ENCODE peak calls at places on chromosome 20, in nine cellular contexts. One of them, this sample, is unnamed.

GRCh38 chr20:37902504-37903313 is at the start of gene VSTM2L:
- DNase-seq in hypothalamus: peak
- DNase-seq in central memory CD4-positive, alpha-beta T cell: no peak
- DNase-seq in NCI-H2081 treated with DMSO at 0.1 percent for 48 hours: no peak
- DNase-seq in H54: no peak
- DNase-seq in LoVo: no peak
- DNase-seq in activated T-cell treated with anti-CD3 and anti-CD28 coated beads for 4 hours: no peak
- DNase-seq in NCI-H1694: peak
- DNase-seq in WTC11: peak
- DNase-seq in this sample: no peak

GRCh38 chr20:37522258-37523011 is 1.4 kb downstream of the NNAT start:
- DNase-seq in hypothalamus: peak
- DNase-seq in central memory CD4-positive, alpha-beta T cell: no peak
- DNase-seq in NCI-H2081 treated with DMSO at 0.1 percent for 48 hours: no peak
- DNase-seq in H54: no peak
- DNase-seq in LoVo: no peak
- DNase-seq in activated T-cell treated with anti-CD3 and anti-CD28 coated beads for 4 hours: no peak
- DNase-seq in NCI-H1694: no peak
- DNase-seq in WTC11: peak
- DNase-seq in this sample: no peak

GRCh38 chr20:43658068-43658722 is 8.7 kb upstream of the MYBL2 start:
- DNase-seq in hypothalamus: no peak
- DNase-seq in central memory CD4-positive, alpha-beta T cell: peak
- DNase-seq in NCI-H2081 treated with DMSO at 0.1 percent for 48 hours: no peak
- DNase-seq in H54: peak
- DNase-seq in LoVo: peak
- DNase-seq in activated T-cell treated with anti-CD3 and anti-CD28 coated beads for 4 hours: no peak
- DNase-seq in NCI-H1694: no peak
- DNase-seq in WTC11: no peak
- DNase-seq in this sample: no peak

GRCh38 chr20:37866051-37866450 is 36.9 kb upstream of the VSTM2L start:
- DNase-seq in hypothalamus: no peak
- DNase-seq in central memory CD4-positive, alpha-beta T cell: no peak
- DNase-seq in NCI-H2081 treated with DMSO at 0.1 percent for 48 hours: no peak
- DNase-seq in H54: no peak
- DNase-seq in LoVo: no peak
- DNase-seq in activated T-cell treated with anti-CD3 and anti-CD28 coated beads for 4 hours: no peak
- DNase-seq in NCI-H1694: no peak
- DNase-seq in WTC11: no peak
- DNase-seq in this sample: no peak

GRCh38 chr20:22489614-22490286 is 94.6 kb downstream of the FOXA2 start:
- DNase-seq in hypothalamus: no peak
- DNase-seq in central memory CD4-positive, alpha-beta T cell: no peak
- DNase-seq in NCI-H2081 treated with DMSO at 0.1 percent for 48 hours: no peak
- DNase-seq in H54: no peak
- DNase-seq in LoVo: no peak
- DNase-seq in activated T-cell treated with anti-CD3 and anti-CD28 coated beads for 4 hours: no peak
- DNase-seq in NCI-H1694: no peak
- DNase-seq in WTC11: no peak
- DNase-seq in this sample: no peak

GRCh38 chr20:707711-708110 is 32.1 kb upstream of the SCRT2 start:
- DNase-seq in hypothalamus: no peak
- DNase-seq in central memory CD4-positive, alpha-beta T cell: no peak
- DNase-seq in NCI-H2081 treated with DMSO at 0.1 percent for 48 hours: no peak
- DNase-seq in H54: no peak
- DNase-seq in LoVo: no peak
- DNase-seq in activated T-cell treated with anti-CD3 and anti-CD28 coated beads for 4 hours: no peak
- DNase-seq in NCI-H1694: no peak
- DNase-seq in WTC11: no peak
- DNase-seq in this sample: no peak

GRCh38 chr20:45974896-45975565 is 3.0 kb upstream of the ZNF335 start:
- DNase-seq in hypothalamus: no peak
- DNase-seq in central memory CD4-positive, alpha-beta T cell: no peak
- DNase-seq in NCI-H2081 treated with DMSO at 0.1 percent for 48 hours: no peak
- DNase-seq in H54: no peak
- DNase-seq in LoVo: no peak
- DNase-seq in activated T-cell treated with anti-CD3 and anti-CD28 coated beads for 4 hours: no peak
- DNase-seq in NCI-H1694: no peak
- DNase-seq in WTC11: no peak
- DNase-seq in this sample: no peak

GRCh38 chr20:24106801-24107158 is 118.2 kb upstream of the GGTLC1 start:
- DNase-seq in hypothalamus: no peak
- DNase-seq in central memory CD4-positive, alpha-beta T cell: no peak
- DNase-seq in NCI-H2081 treated with DMSO at 0.1 percent for 48 hours: no peak
- DNase-seq in H54: no peak
- DNase-seq in LoVo: no peak
- DNase-seq in activated T-cell treated with anti-CD3 and anti-CD28 coated beads for 4 hours: no peak
- DNase-seq in NCI-H1694: no peak
- DNase-seq in WTC11: no peak
- DNase-seq in this sample: no peak

GRCh38 chr20:18436847-18437246 is 30.0 kb downstream of the DZANK1 start:
- DNase-seq in hypothalamus: no peak
- DNase-seq in central memory CD4-positive, alpha-beta T cell: no peak
- DNase-seq in NCI-H2081 treated with DMSO at 0.1 percent for 48 hours: no peak
- DNase-seq in H54: no peak
- DNase-seq in LoVo: no peak
- DNase-seq in activated T-cell treated with anti-CD3 and anti-CD28 coated beads for 4 hours: no peak
- DNase-seq in NCI-H1694: no peak
- DNase-seq in WTC11: no peak
- DNase-seq in this sample: no peak

GRCh38 chr20:36175016-36175415 is 20.5 kb downstream of the EPB41L1 start:
- DNase-seq in hypothalamus: no peak
- DNase-seq in central memory CD4-positive, alpha-beta T cell: no peak
- DNase-seq in NCI-H2081 treated with DMSO at 0.1 percent for 48 hours: no peak
- DNase-seq in H54: peak
- DNase-seq in LoVo: no peak
- DNase-seq in activated T-cell treated with anti-CD3 and anti-CD28 coated beads for 4 hours: no peak
- DNase-seq in NCI-H1694: no peak
- DNase-seq in WTC11: no peak
- DNase-seq in this sample: no peak

GRCh38 chr20:50285376-50286173 is 94.9 kb downstream of the CEBPB start:
- DNase-seq in hypothalamus: no peak
- DNase-seq in central memory CD4-positive, alpha-beta T cell: no peak
- DNase-seq in NCI-H2081 treated with DMSO at 0.1 percent for 48 hours: no peak
- DNase-seq in H54: no peak
- DNase-seq in LoVo: peak
- DNase-seq in activated T-cell treated with anti-CD3 and anti-CD28 coated beads for 4 hours: no peak
- DNase-seq in NCI-H1694: no peak
- DNase-seq in WTC11: no peak
- DNase-seq in this sample: no peak

This sample was measured in naive thymus-derived CD8-positive, alpha-beta T cell.